ENCODE peak calls at places on chromosomes 11 and 22, in four cellular contexts. One of them, this sample, is unnamed.

GRCh38 chr22:24465566-24465965 is 29.6 kb upstream of the UPB1 start:
- DNase-seq in GM12878: no peak
- DNase-seq in H1: no peak
- DNase-seq in HepG2: peak; percentile 24
- DNase-seq in this sample: no peak

GRCh38 chr11:111549196-111549868 is 8.8 kb downstream of the LAYN start:
- DNase-seq in GM12878: no peak
- DNase-seq in HepG2: no peak
- DNase-seq in H1: no peak
- DNase-seq in this sample: no peak

GRCh38 chr11:70751142-70751734 is 352.9 kb downstream of the CTTN start:
- DNase-seq in HepG2: no peak
- DNase-seq in H1: no peak
- DNase-seq in GM12878: no peak
- DNase-seq in this sample: no peak

GRCh38 chr22:42410708-42411107 is 21.5 kb downstream of the NFAM1 start:
- DNase-seq in HepG2: no peak
- DNase-seq in H1: no peak
- DNase-seq in GM12878: no peak
- DNase-seq in this sample: no peak

GRCh38 chr11:76709259-76709658 is 38.7 kb upstream of the LRRC32 start:
- DNase-seq in H1: no peak
- DNase-seq in HepG2: no peak
- DNase-seq in GM12878: no peak
- DNase-seq in this sample: no peak

GRCh38 chr22:20948450-20948849 is 18.6 kb upstream of the AIFM3 start:
- DNase-seq in GM12878: no peak
- DNase-seq in HepG2: no peak
- DNase-seq in H1: no peak
- DNase-seq in this sample: no peak

GRCh38 chr11:92251980-92252379 is 27.4 kb downstream of the FAT3 start:
- DNase-seq in H1: no peak
- DNase-seq in GM12878: no peak
- DNase-seq in HepG2: no peak
- DNase-seq in this sample: no peak

GRCh38 chr11:57560146-57560545 is 7.3 kb downstream of the UBE2L6 start:
- DNase-seq in H1: no peak
- DNase-seq in GM12878: no peak
- DNase-seq in HepG2: no peak
- DNase-seq in this sample: no peak

GRCh38 chr22:48517039-48518030 is 1310.3 kb downstream of the BRD1 start:
- DNase-seq in HepG2: peak; percentile 5
- DNase-seq in GM12878: no peak
- DNase-seq in H1: no peak
- DNase-seq in this sample: no peak

GRCh38 chr11:87036756-87037449 is 831 bp upstream of the TMEM135 start:
- DNase-seq in GM12878: no peak
- DNase-seq in HepG2: peak; percentile 76
- DNase-seq in H1: no peak
- DNase-seq in this sample: peak; percentile 83

GRCh38 chr11:109728056-109728455 is 306.1 kb downstream of the C11orf87 start:
- DNase-seq in GM12878: no peak
- DNase-seq in H1: no peak
- DNase-seq in HepG2: peak; percentile 28
- DNase-seq in this sample: no peak

GRCh38 chr11:3786781-3787428 is 10.4 kb downstream of the NUP98 start:
- DNase-seq in GM12878: no peak
- DNase-seq in H1: no peak
- DNase-seq in HepG2: no peak
- DNase-seq in this sample: no peak

GRCh38 chr11:103897156-103897555 is 139.3 kb upstream of the DDI1 start:
- DNase-seq in H1: no peak
- DNase-seq in HepG2: no peak
- DNase-seq in GM12878: no peak
- DNase-seq in this sample: no peak

GRCh38 chr11:64224151-64224890 is 1.7 kb downstream of the TRPT1 start:
- DNase-seq in H1: no peak
- DNase-seq in GM12878: no peak
- DNase-seq in HepG2: no peak
- DNase-seq in this sample: no peak

GRCh38 chr11:30174265-30175022 is 56.4 kb upstream of the FSHB start:
- DNase-seq in HepG2: no peak
- DNase-seq in GM12878: no peak
- DNase-seq in H1: no peak
- DNase-seq in this sample: no peak

GRCh38 chr22:22235564-22235963 is 9.0 kb upstream of the VPREB1 start:
- DNase-seq in GM12878: peak; percentile 17
- DNase-seq in HepG2: no peak
- DNase-seq in H1: peak; percentile 68
- DNase-seq in this sample: peak; percentile 78

GRCh38 chr11:130781906-130782305 is 134.4 kb downstream of the SNX19 start:
- DNase-seq in GM12878: no peak
- DNase-seq in H1: peak; percentile 2
- DNase-seq in HepG2: no peak
- DNase-seq in this sample: no peak

GRCh38 chr11:2513441-2513840 is 68.6 kb downstream of the KCNQ1 start:
- DNase-seq in GM12878: no peak
- DNase-seq in HepG2: no peak
- DNase-seq in H1: no peak
- DNase-seq in this sample: peak; percentile 4

GRCh38 chr22:29156507-29156906 is 49.2 kb upstream of the EMID1 start:
- DNase-seq in GM12878: no peak
- DNase-seq in H1: peak; percentile 68
- DNase-seq in HepG2: peak; percentile 20
- DNase-seq in this sample: peak; percentile 24

GRCh38 chr11:1771700-1772099 is 8.0 kb upstream of the CTSD start:
- DNase-seq in GM12878: no peak
- DNase-seq in HepG2: no peak
- DNase-seq in H1: no peak
- DNase-seq in this sample: no peak

GRCh38 chr11:44028401-44028800 is 19.4 kb upstream of the ACCSL start:
- DNase-seq in H1: peak; percentile 11
- DNase-seq in HepG2: no peak
- DNase-seq in GM12878: no peak
- DNase-seq in this sample: no peak

GRCh38 chr11:35357893-35358292 is 61.5 kb downstream of the SLC1A2 start:
- DNase-seq in HepG2: no peak
- DNase-seq in GM12878: no peak
- DNase-seq in H1: no peak
- DNase-seq in this sample: no peak

GRCh38 chr11:1230121-1230455 is 7.2 kb downstream of the MUC5B start:
- DNase-seq in H1: peak; percentile 36
- DNase-seq in GM12878: no peak
- DNase-seq in HepG2: no peak
- DNase-seq in this sample: no peak

GRCh38 chr11:70502677-70503076 is 104.3 kb downstream of the CTTN start:
- DNase-seq in H1: no peak
- DNase-seq in GM12878: no peak
- DNase-seq in HepG2: no peak
- DNase-seq in this sample: no peak

GRCh38 chr22:19823638-19824196 is 31.0 kb downstream of the GNB1L start:
- DNase-seq in HepG2: peak; percentile 62
- DNase-seq in GM12878: no peak
- DNase-seq in H1: peak; percentile 43
- DNase-seq in this sample: no peak

GRCh38 chr22:50067244-50067643 is 9.1 kb upstream of the TTLL8 start:
- DNase-seq in HepG2: no peak
- DNase-seq in GM12878: no peak
- DNase-seq in H1: no peak
- DNase-seq in this sample: no peak

GRCh38 chr22:50061824-50062355 is 3.8 kb upstream of the TTLL8 start:
- DNase-seq in GM12878: no peak
- DNase-seq in H1: no peak
- DNase-seq in HepG2: no peak
- DNase-seq in this sample: no peak

GRCh38 chr22:50063589-50064393 is 5.7 kb upstream of the TTLL8 start:
- DNase-seq in H1: no peak
- DNase-seq in GM12878: no peak
- DNase-seq in HepG2: no peak
- DNase-seq in this sample: no peak

GRCh38 chr22:50062509-50063135 is 4.5 kb upstream of the TTLL8 start:
- DNase-seq in H1: no peak
- DNase-seq in HepG2: no peak
- DNase-seq in GM12878: no peak
- DNase-seq in this sample: no peak

DNA sequence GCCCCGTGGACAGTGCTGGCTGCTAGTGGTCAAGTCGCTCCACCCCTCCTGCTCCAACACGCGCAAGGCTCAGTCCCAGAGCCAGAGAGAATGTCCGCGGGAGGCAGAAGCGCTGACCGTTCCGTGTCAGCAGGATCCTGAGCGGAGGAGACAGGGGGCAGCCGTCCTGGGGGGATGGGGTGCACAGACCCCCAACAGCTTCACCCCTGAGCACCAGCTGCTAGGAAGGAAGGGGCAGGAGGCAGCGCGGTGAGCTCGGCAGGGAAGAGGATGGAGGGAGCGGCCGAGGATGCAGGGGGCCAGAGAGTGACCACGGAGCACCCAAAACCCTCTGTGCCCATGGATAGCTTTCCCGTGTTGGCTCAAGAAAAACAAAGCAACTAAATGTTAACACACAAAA is 6.4 kb upstream of the TTLL8 start:
- DNase-seq in H1: no peak
- DNase-seq in GM12878: no peak
- DNase-seq in HepG2: no peak
- DNase-seq in this sample: no peak
- H2AFZ ChIP-seq in H1: no peak overlapping the region
- H2AFZ ChIP-seq in GM12878: no peak overlapping the region
- H2AFZ ChIP-seq in HepG2: no peak overlapping the region
- H2AFZ ChIP-seq in this sample: no peak overlapping the region

GRCh38 chr11:69149646-69150045 is 6.1 kb upstream of the SMIM38 start:
- DNase-seq in HepG2: no peak
- DNase-seq in H1: no peak
- DNase-seq in GM12878: no peak
- DNase-seq in this sample: no peak

GRCh38 chr11:69150175-69150574 is 5.6 kb upstream of the SMIM38 start:
- DNase-seq in GM12878: no peak
- DNase-seq in HepG2: no peak
- DNase-seq in H1: no peak
- DNase-seq in this sample: no peak

GRCh38 chr11:69153661-69154060 is 2.1 kb upstream of the SMIM38 start:
- DNase-seq in HepG2: no peak
- DNase-seq in GM12878: no peak
- DNase-seq in H1: no peak
- DNase-seq in this sample: no peak

GRCh38 chr11:69152748-69153446 is 2.8 kb upstream of the SMIM38 start:
- DNase-seq in GM12878: no peak
- DNase-seq in H1: no peak
- DNase-seq in HepG2: peak; percentile 62
- DNase-seq in this sample: no peak

DNA sequence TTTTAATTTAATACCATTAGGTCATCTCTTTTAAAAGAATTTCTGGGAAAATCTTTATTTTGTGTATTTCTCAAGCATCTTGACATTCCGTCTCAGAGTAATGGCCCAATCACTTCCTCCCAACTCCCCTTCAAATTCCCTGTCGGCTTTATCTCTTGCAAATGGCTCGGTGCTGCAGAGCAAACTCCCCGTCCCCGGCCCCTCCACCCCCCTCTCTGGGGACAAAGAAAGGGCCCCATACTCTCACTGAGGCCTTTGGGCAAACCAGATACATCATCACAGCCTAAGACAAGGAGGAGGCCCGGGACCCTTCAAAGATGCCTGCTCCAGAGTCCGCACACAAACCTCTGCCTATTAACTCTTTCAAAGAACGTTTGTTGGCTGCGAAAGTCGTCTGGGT is 3.9 kb upstream of the SMIM38 start:
- DNase-seq in GM12878: no peak
- DNase-seq in H1: no peak
- DNase-seq in HepG2: no peak
- DNase-seq in this sample: no peak
- TF ChIP-seq ATF2 in GM12878: no peak
- TF ChIP-seq ATF2 in H1: no peak
- TF ChIP-seq ATF2 in HepG2: no peak
- TF ChIP-seq ATF2 in this sample: no peak

DNA sequence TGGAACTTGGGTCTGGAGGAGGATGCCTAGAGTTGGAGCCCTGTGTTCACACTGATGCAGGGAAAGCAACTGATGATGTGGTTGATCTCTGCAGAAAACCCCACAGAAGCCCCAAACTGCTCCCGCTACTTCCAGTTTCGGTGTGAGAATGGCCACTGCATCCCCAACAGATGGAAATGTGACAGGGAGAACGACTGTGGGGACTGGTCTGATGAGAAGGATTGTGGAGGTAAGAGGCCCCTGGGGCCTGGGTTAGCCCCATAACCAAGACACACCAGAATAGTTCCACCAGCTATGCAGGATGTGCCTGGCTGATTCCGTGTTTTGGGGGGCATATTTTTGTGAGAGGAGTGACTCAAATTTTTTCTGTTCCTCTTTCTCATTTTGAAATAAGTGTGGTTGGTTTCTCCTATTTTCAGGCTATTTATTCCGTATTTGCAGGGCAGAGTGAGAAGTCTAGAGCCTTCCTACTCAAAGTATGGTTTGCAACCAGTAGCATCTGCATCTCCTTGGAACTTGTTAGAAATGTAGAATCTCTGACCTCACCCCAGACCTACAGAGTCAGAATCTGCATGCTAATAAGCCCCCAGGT is 137.3 kb upstream of the SORL1-AS1 start:
- DNase-seq in HepG2: no peak
- DNase-seq in GM12878: peak; percentile 97
- DNase-seq in H1: no peak
- DNase-seq in this sample: no peak
- H2AFZ ChIP-seq in HepG2: no peak overlapping the region
- H2AFZ ChIP-seq in GM12878: no peak overlapping the region
- H2AFZ ChIP-seq in H1: no peak overlapping the region
- H2AFZ ChIP-seq in this sample: no peak overlapping the region

GRCh38 chr11:72774499-72774898 is 19.3 kb downstream of the STARD10 start:
- DNase-seq in H1: no peak
- DNase-seq in HepG2: no peak
- DNase-seq in GM12878: no peak
- DNase-seq in this sample: no peak

GRCh38 chr11:72773291-72773690 is 20.6 kb downstream of the STARD10 start:
- DNase-seq in HepG2: no peak
- DNase-seq in H1: no peak
- DNase-seq in GM12878: no peak
- DNase-seq in this sample: peak; percentile 52

GRCh38 chr11:72772059-72772458 is 19.9 kb upstream of the ARAP1 start:
- DNase-seq in H1: no peak
- DNase-seq in HepG2: no peak
- DNase-seq in GM12878: no peak
- DNase-seq in this sample: no peak

GRCh38 chr11:72775288-72776110 is 18.3 kb downstream of the STARD10 start:
- DNase-seq in GM12878: no peak
- DNase-seq in H1: no peak
- DNase-seq in HepG2: no peak
- DNase-seq in this sample: no peak

DNA sequence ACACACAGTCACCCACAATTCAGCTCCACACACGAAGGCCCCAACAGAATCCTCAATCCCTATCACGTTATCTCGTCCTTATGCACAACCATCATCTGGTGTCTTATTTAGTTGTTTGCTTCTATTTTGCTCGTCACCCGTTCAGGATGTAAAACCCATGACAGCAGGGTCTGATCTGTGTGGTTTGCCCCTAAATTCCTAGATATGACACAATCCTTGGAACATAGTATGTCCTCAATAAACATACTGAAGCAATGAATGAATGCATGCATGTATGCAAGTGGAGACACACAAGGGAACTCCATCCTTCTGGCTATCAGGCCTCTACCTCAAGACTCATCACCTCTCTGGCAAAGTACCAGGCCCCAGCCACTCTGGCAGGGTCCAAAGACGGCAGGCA is 20.2 kb downstream of the STARD10 start:
- DNase-seq in HepG2: no peak
- DNase-seq in GM12878: no peak
- DNase-seq in H1: no peak
- DNase-seq in this sample: no peak
- TF ChIP-seq ATF2 in HepG2: no peak
- TF ChIP-seq ATF2 in GM12878: no peak
- TF ChIP-seq ATF2 in H1: no peak
- TF ChIP-seq ATF2 in this sample: no peak